ENCODE peak calls at places on chromosomes 6 and 20, in four cellular contexts. X, V, H and U are unnamed samples.

GRCh38 chr6:138931660-138932059 is 56.4 kb downstream of the REPS1 start:
- DNase-seq in X (no peak), V (no peak), H (no peak), U (no peak)

GRCh38 chr20:20480689-20481088 is 112.8 kb downstream of the INSM1 start:
- DNase-seq in X (no peak), V (no peak), H (no peak), U (no peak)

GRCh38 chr6:69647726-69648125 is 149.1 kb downstream of the LMBRD1 start:
- DNase-seq in X (no peak), V (no peak), H (no peak), U (no peak)

GRCh38 chr6:105794263-105794662 is 291.9 kb upstream of the PRDM1 start:
- DNase-seq in X (no peak), V (peak; percentile 70), H (no peak), U (no peak)

GRCh38 chr20:36467076-36467999 is 74.0 kb upstream of the MYL9 start:
- DNase-seq in X (no peak), V (peak; percentile 58), H (no peak), U (peak; percentile 52)

GRCh38 chr6:74222768-74223321 is 526.8 kb downstream of the CD109 start:
- DNase-seq in X (no peak), V (no peak), H (no peak), U (peak; percentile 13)

GRCh38 chr20:46485431-46485830 is 27.9 kb downstream of the ZNF334 start:
- DNase-seq in X (no peak), V (no peak), H (no peak), U (no peak)

GRCh38 chr6:148416309-148416965 is 73.8 kb downstream of the SASH1 start:
- DNase-seq in X (no peak), V (no peak), H (no peak), U (no peak)

GRCh38 chr6:106519460-106520394 is 109.6 kb downstream of the RTN4IP1 start:
- DNase-seq in X (no peak), V (no peak), H (no peak), U (no peak)

GRCh38 chr20:63743210-63743970 is 3.8 kb downstream of the SLC2A4RG start:
- DNase-seq in X (no peak), V (no peak), H (no peak), U (no peak)

GRCh38 chr6:30006170-30007131 is 54.6 kb upstream of the POLR1H start:
- DNase-seq in X (no peak), V (peak; percentile 41), H (peak; percentile 58), U (no peak)

GRCh38 chr6:67888546-67888885 is 746.6 kb upstream of the ADGRB3 start:
- DNase-seq in X (no peak), V (no peak), H (no peak), U (no peak)

GRCh38 chr6:90146914-90147668 is 149.6 kb downstream of the BACH2 start:
- DNase-seq in X (no peak), V (no peak), H (no peak), U (no peak)

GRCh38 chr20:38523697-38524096 is 51.1 kb downstream of the RALGAPB start:
- DNase-seq in X (no peak), V (no peak), H (no peak), U (no peak)